ENCODE peak calls at places on chromosomes 12 and 14, in ten cellular contexts. One of them, this sample, is unnamed.
A peak's percentile ranks its signal among the peaks of the same experiment; 100 is the strongest.

GRCh38 chr14:100293497-100294212 is 12.6 kb downstream of the SLC25A29 start:
- DNase-seq in CD8-positive, alpha-beta memory T cell: peak; percentile 26
- DNase-seq in body of pancreas: no peak
- DNase-seq in uterus: peak; percentile 6
- DNase-seq in small intestine: no peak
- DNase-seq in ovary: no peak
- DNase-seq in effector memory CD4-positive, alpha-beta T cell: no peak
- DNase-seq in aorta: peak; percentile 63
- DNase-seq in sigmoid colon: no peak
- DNase-seq in mammary epithelial cell: no peak
- DNase-seq in this sample: no peak

GRCh38 chr12:30965613-30965985 is 39.1 kb downstream of the TSPAN11 start:
- DNase-seq in effector memory CD4-positive, alpha-beta T cell: no peak
- DNase-seq in CD8-positive, alpha-beta memory T cell: no peak
- DNase-seq in small intestine: no peak
- DNase-seq in sigmoid colon: no peak
- DNase-seq in ovary: no peak
- DNase-seq in aorta: peak; percentile 36
- DNase-seq in uterus: no peak
- DNase-seq in mammary epithelial cell: no peak
- DNase-seq in body of pancreas: peak; percentile 60
- DNase-seq in this sample: peak; percentile 45

GRCh38 chr12:84056-84455 is 17.5 kb downstream of the IQSEC3 start:
- DNase-seq in effector memory CD4-positive, alpha-beta T cell: no peak
- DNase-seq in small intestine: no peak
- DNase-seq in mammary epithelial cell: no peak
- DNase-seq in ovary: no peak
- DNase-seq in CD8-positive, alpha-beta memory T cell: no peak
- DNase-seq in aorta: no peak
- DNase-seq in body of pancreas: no peak
- DNase-seq in uterus: no peak
- DNase-seq in sigmoid colon: no peak
- DNase-seq in this sample: no peak

GRCh38 chr14:70905316-70905715 is 1.9 kb upstream of the PCNX1 start:
- DNase-seq in small intestine: no peak
- DNase-seq in sigmoid colon: no peak
- DNase-seq in uterus: no peak
- DNase-seq in ovary: peak; percentile 62
- DNase-seq in body of pancreas: peak; percentile 36
- DNase-seq in aorta: no peak
- DNase-seq in mammary epithelial cell: no peak
- DNase-seq in CD8-positive, alpha-beta memory T cell: no peak
- DNase-seq in effector memory CD4-positive, alpha-beta T cell: no peak
- DNase-seq in this sample: no peak

GRCh38 chr14:94392510-94392935 is 4.1 kb upstream of the SERPINA1 start:
- DNase-seq in body of pancreas: peak; percentile 18
- DNase-seq in small intestine: no peak
- DNase-seq in aorta: no peak
- DNase-seq in effector memory CD4-positive, alpha-beta T cell: no peak
- DNase-seq in mammary epithelial cell: peak; percentile 71
- DNase-seq in sigmoid colon: peak; percentile 67
- DNase-seq in CD8-positive, alpha-beta memory T cell: no peak
- DNase-seq in ovary: no peak
- DNase-seq in uterus: no peak
- DNase-seq in this sample: peak; percentile 2

GRCh38 chr14:99677231-99677891 is 6.7 kb upstream of the CYP46A1 start:
- DNase-seq in effector memory CD4-positive, alpha-beta T cell: no peak
- DNase-seq in aorta: no peak
- DNase-seq in CD8-positive, alpha-beta memory T cell: peak; percentile 31
- DNase-seq in sigmoid colon: no peak
- DNase-seq in body of pancreas: no peak
- DNase-seq in uterus: no peak
- DNase-seq in ovary: no peak
- DNase-seq in mammary epithelial cell: no peak
- DNase-seq in small intestine: no peak
- DNase-seq in this sample: no peak

GRCh38 chr12:56836317-56836716 is 73.2 kb downstream of the HSD17B6 start:
- DNase-seq in uterus: no peak
- DNase-seq in sigmoid colon: peak; percentile 74
- DNase-seq in ovary: peak; percentile 26
- DNase-seq in body of pancreas: no peak
- DNase-seq in mammary epithelial cell: peak; percentile 72
- DNase-seq in CD8-positive, alpha-beta memory T cell: no peak
- DNase-seq in small intestine: no peak
- DNase-seq in aorta: no peak
- DNase-seq in effector memory CD4-positive, alpha-beta T cell: no peak
- DNase-seq in this sample: peak; percentile 28

GRCh38 chr14:60650382-60650961 is 1.2 kb upstream of the SIX1 start:
- DNase-seq in body of pancreas: no peak
- DNase-seq in small intestine: no peak
- DNase-seq in uterus: no peak
- DNase-seq in ovary: no peak
- DNase-seq in effector memory CD4-positive, alpha-beta T cell: no peak
- DNase-seq in CD8-positive, alpha-beta memory T cell: no peak
- DNase-seq in mammary epithelial cell: no peak
- DNase-seq in sigmoid colon: no peak
- DNase-seq in aorta: no peak
- DNase-seq in this sample: peak; percentile 53

GRCh38 chr14:77561881-77562280 is 54.6 kb downstream of the SPTLC2 start:
- DNase-seq in uterus: no peak
- DNase-seq in ovary: no peak
- DNase-seq in sigmoid colon: no peak
- DNase-seq in effector memory CD4-positive, alpha-beta T cell: no peak
- DNase-seq in body of pancreas: no peak
- DNase-seq in CD8-positive, alpha-beta memory T cell: no peak
- DNase-seq in mammary epithelial cell: no peak
- DNase-seq in aorta: no peak
- DNase-seq in small intestine: no peak
- DNase-seq in this sample: no peak

GRCh38 chr14:22159049-22159448 is 430.0 kb downstream of the DAD1 start:
- DNase-seq in effector memory CD4-positive, alpha-beta T cell: no peak
- DNase-seq in sigmoid colon: no peak
- DNase-seq in mammary epithelial cell: peak; percentile 91
- DNase-seq in small intestine: peak; percentile 31
- DNase-seq in uterus: no peak
- DNase-seq in body of pancreas: no peak
- DNase-seq in aorta: no peak
- DNase-seq in ovary: no peak
- DNase-seq in CD8-positive, alpha-beta memory T cell: no peak
- DNase-seq in this sample: peak; percentile 71

GRCh38 chr14:72941286-72941985 is 15.2 kb downstream of the DCAF4 start:
- DNase-seq in body of pancreas: no peak
- DNase-seq in sigmoid colon: no peak
- DNase-seq in small intestine: no peak
- DNase-seq in effector memory CD4-positive, alpha-beta T cell: no peak
- DNase-seq in ovary: no peak
- DNase-seq in aorta: peak; percentile 13
- DNase-seq in CD8-positive, alpha-beta memory T cell: no peak
- DNase-seq in uterus: no peak
- DNase-seq in mammary epithelial cell: no peak
- DNase-seq in this sample: no peak

GRCh38 chr14:101859538-101859902 is 98.0 kb downstream of the PPP2R5C start:
- DNase-seq in small intestine: no peak
- DNase-seq in mammary epithelial cell: no peak
- DNase-seq in CD8-positive, alpha-beta memory T cell: no peak
- DNase-seq in sigmoid colon: no peak
- DNase-seq in aorta: no peak
- DNase-seq in ovary: no peak
- DNase-seq in uterus: no peak
- DNase-seq in body of pancreas: no peak
- DNase-seq in effector memory CD4-positive, alpha-beta T cell: no peak
- DNase-seq in this sample: no peak

GRCh38 chr14:42523656-42524055 is 917.0 kb downstream of the LRFN5 start:
- DNase-seq in small intestine: no peak
- DNase-seq in ovary: no peak
- DNase-seq in uterus: no peak
- DNase-seq in effector memory CD4-positive, alpha-beta T cell: no peak
- DNase-seq in sigmoid colon: no peak
- DNase-seq in aorta: no peak
- DNase-seq in CD8-positive, alpha-beta memory T cell: no peak
- DNase-seq in body of pancreas: no peak
- DNase-seq in mammary epithelial cell: no peak
- DNase-seq in this sample: no peak

GRCh38 chr14:100669011-100669412 is 57.7 kb upstream of the DLK1 start:
- DNase-seq in effector memory CD4-positive, alpha-beta T cell: no peak
- DNase-seq in small intestine: no peak
- DNase-seq in aorta: no peak
- DNase-seq in mammary epithelial cell: no peak
- DNase-seq in ovary: no peak
- DNase-seq in uterus: no peak
- DNase-seq in body of pancreas: no peak
- DNase-seq in CD8-positive, alpha-beta memory T cell: no peak
- DNase-seq in sigmoid colon: no peak
- DNase-seq in this sample: no peak

GRCh38 chr14:74504874-74505617 is 11.5 kb downstream of the ISCA2 start:
- DNase-seq in sigmoid colon: no peak
- DNase-seq in body of pancreas: no peak
- DNase-seq in small intestine: no peak
- DNase-seq in aorta: no peak
- DNase-seq in effector memory CD4-positive, alpha-beta T cell: no peak
- DNase-seq in mammary epithelial cell: no peak
- DNase-seq in uterus: no peak
- DNase-seq in ovary: no peak
- DNase-seq in CD8-positive, alpha-beta memory T cell: no peak
- DNase-seq in this sample: no peak

GRCh38 chr12:28963554-28963953 is 185.5 kb upstream of the FAR2 start:
- DNase-seq in small intestine: no peak
- DNase-seq in sigmoid colon: no peak
- DNase-seq in mammary epithelial cell: peak; percentile 54
- DNase-seq in body of pancreas: no peak
- DNase-seq in aorta: no peak
- DNase-seq in effector memory CD4-positive, alpha-beta T cell: no peak
- DNase-seq in CD8-positive, alpha-beta memory T cell: no peak
- DNase-seq in uterus: no peak
- DNase-seq in ovary: no peak
- DNase-seq in this sample: peak; percentile 95

GRCh38 chr12:131808744-131809371 is 19.3 kb upstream of the MMP17 start:
- DNase-seq in sigmoid colon: no peak
- DNase-seq in mammary epithelial cell: no peak
- DNase-seq in body of pancreas: no peak
- DNase-seq in small intestine: peak; percentile 13
- DNase-seq in ovary: no peak
- DNase-seq in aorta: no peak
- DNase-seq in effector memory CD4-positive, alpha-beta T cell: no peak
- DNase-seq in uterus: no peak
- DNase-seq in CD8-positive, alpha-beta memory T cell: peak; percentile 63
- DNase-seq in this sample: no peak

DNA sequence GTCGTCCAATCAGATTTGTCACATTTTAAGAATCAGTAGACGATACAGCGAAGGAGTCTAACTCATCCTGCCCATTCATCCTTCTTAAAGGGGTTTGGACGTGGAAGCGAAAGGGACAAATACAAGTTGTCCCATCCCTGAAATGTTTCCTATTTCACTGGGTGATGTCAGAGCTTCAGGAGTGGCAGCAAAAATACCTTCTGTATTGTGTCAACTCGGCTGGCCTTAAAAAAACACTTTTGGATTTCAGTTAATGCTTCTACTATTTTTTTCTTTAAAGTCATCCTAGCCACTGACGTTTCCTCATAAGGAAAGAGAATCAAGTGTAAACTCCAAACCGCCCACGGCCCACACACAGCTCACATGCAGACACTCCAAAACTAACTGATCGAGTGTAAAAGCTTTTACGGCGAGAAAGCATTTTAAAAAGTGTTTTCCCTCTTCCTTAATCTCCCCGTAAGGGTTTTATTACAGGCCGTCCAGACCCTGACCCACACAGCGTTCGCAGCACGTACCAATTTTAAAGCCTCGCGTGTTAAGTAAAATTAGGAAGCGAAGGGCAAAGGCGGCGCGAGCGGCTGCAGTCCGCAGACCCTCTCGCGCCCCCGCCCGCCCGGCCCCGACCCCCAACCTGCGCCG is 593 bp downstream of the CFL2 start:
- DNase-seq in CD8-positive, alpha-beta memory T cell: no peak
- DNase-seq in small intestine: peak; percentile 20
- DNase-seq in sigmoid colon: peak; percentile 79
- DNase-seq in mammary epithelial cell: peak; percentile 56
- DNase-seq in effector memory CD4-positive, alpha-beta T cell: no peak
- DNase-seq in body of pancreas: peak; percentile 52
- DNase-seq in uterus: peak; percentile 47
- DNase-seq in aorta: peak; percentile 79
- DNase-seq in ovary: peak; percentile 49
- DNase-seq in this sample: peak; percentile 68
- H3K4me1 ChIP-seq in CD8-positive, alpha-beta memory T cell: peaks cover 6% of the 10 kb centered on the region
- H3K4me1 ChIP-seq in small intestine: no peaks in the 10 kb centered on the region
- H3K4me1 ChIP-seq in sigmoid colon: peaks cover 47% of the 10 kb centered on the region
- H3K4me1 ChIP-seq in mammary epithelial cell: peaks cover 23% of the 10 kb centered on the region
- H3K4me1 ChIP-seq in effector memory CD4-positive, alpha-beta T cell: peaks cover 11% of the 10 kb centered on the region
- H3K4me1 ChIP-seq in body of pancreas: peaks cover 30% of the 10 kb centered on the region
- H3K4me1 ChIP-seq in uterus: no peaks in the 10 kb centered on the region
- H3K4me1 ChIP-seq in aorta: peaks cover 4% of the 10 kb centered on the region
- H3K4me1 ChIP-seq in ovary: peaks cover 5% of the 10 kb centered on the region
- H3K4me1 ChIP-seq in this sample: peaks cover 33% of the 10 kb centered on the region

GRCh38 chr12:6536894-6537579 is 2.7 kb downstream of the GAPDH start:
- DNase-seq in mammary epithelial cell: no peak
- DNase-seq in aorta: no peak
- DNase-seq in effector memory CD4-positive, alpha-beta T cell: no peak
- DNase-seq in sigmoid colon: peak; percentile 64
- DNase-seq in CD8-positive, alpha-beta memory T cell: no peak
- DNase-seq in uterus: no peak
- DNase-seq in body of pancreas: no peak
- DNase-seq in ovary: peak; percentile 42
- DNase-seq in small intestine: no peak
- DNase-seq in this sample: no peak
- H3K4me3 ChIP-seq in mammary epithelial cell: peak overlapping the region; percentile 92
- H3K4me3 ChIP-seq in aorta: no peak overlapping the region
- H3K4me3 ChIP-seq in effector memory CD4-positive, alpha-beta T cell: no peak overlapping the region
- H3K4me3 ChIP-seq in sigmoid colon: no peak overlapping the region
- H3K4me3 ChIP-seq in CD8-positive, alpha-beta memory T cell: no peak overlapping the region
- H3K4me3 ChIP-seq in uterus: no peak overlapping the region
- H3K4me3 ChIP-seq in body of pancreas: no peak overlapping the region
- H3K4me3 ChIP-seq in ovary: no peak overlapping the region
- H3K4me3 ChIP-seq in small intestine: no peak overlapping the region
- H3K4me3 ChIP-seq in this sample: peak overlapping the region; percentile 97

GRCh38 chr14:95478309-95478708 is 38.1 kb downstream of the SYNE3 start:
- DNase-seq in uterus: no peak
- DNase-seq in ovary: no peak
- DNase-seq in aorta: peak; percentile 62
- DNase-seq in small intestine: no peak
- DNase-seq in CD8-positive, alpha-beta memory T cell: no peak
- DNase-seq in mammary epithelial cell: no peak
- DNase-seq in body of pancreas: no peak
- DNase-seq in effector memory CD4-positive, alpha-beta T cell: no peak
- DNase-seq in sigmoid colon: no peak
- DNase-seq in this sample: no peak
- H3K4me1 ChIP-seq in uterus: no peaks in the 10 kb centered on the region
- H3K4me1 ChIP-seq in ovary: peaks cover 6% of the 10 kb centered on the region
- H3K4me1 ChIP-seq in aorta: no peaks in the 10 kb centered on the region
- H3K4me1 ChIP-seq in small intestine: peaks cover 3% of the 10 kb centered on the region
- H3K4me1 ChIP-seq in CD8-positive, alpha-beta memory T cell: peaks cover 17% of the 10 kb centered on the region
- H3K4me1 ChIP-seq in mammary epithelial cell: peaks cover 11% of the 10 kb centered on the region
- H3K4me1 ChIP-seq in body of pancreas: no peaks in the 10 kb centered on the region
- H3K4me1 ChIP-seq in effector memory CD4-positive, alpha-beta T cell: peaks cover 25% of the 10 kb centered on the region
- H3K4me1 ChIP-seq in sigmoid colon: peaks cover 21% of the 10 kb centered on the region
- H3K4me1 ChIP-seq in this sample: peaks cover 20% of the 10 kb centered on the region

DNA sequence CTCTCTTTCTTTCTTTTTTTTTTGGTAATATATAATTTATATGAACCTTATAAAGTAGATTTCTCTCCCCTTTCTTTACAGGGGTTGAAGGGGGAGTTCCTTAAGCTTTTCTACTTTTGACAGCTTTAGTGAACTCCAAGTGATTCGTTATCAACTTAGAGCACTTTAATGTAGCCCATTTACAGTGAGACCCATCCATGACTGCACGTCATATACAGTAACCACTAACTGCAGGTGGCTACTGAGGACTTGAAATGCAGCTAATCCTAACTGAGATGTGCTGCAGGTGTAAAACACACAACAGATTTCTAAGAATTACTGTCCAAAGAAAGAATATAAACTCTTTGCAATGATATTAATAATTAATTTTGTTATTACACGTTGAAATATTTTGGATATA is 585 bp downstream of the LRRIQ1 start:
- DNase-seq in mammary epithelial cell: no peak
- DNase-seq in ovary: no peak
- DNase-seq in CD8-positive, alpha-beta memory T cell: no peak
- DNase-seq in small intestine: no peak
- DNase-seq in sigmoid colon: no peak
- DNase-seq in body of pancreas: no peak
- DNase-seq in aorta: no peak
- DNase-seq in uterus: no peak
- DNase-seq in effector memory CD4-positive, alpha-beta T cell: no peak
- DNase-seq in this sample: no peak
- H3K4me3 ChIP-seq in mammary epithelial cell: peak overlapping the region; percentile 90
- H3K4me3 ChIP-seq in ovary: peak overlapping the region; percentile 44
- H3K4me3 ChIP-seq in CD8-positive, alpha-beta memory T cell: no peak overlapping the region
- H3K4me3 ChIP-seq in small intestine: no peak overlapping the region
- H3K4me3 ChIP-seq in sigmoid colon: peak overlapping the region; percentile 57
- H3K4me3 ChIP-seq in body of pancreas: peak overlapping the region; percentile 41
- H3K4me3 ChIP-seq in aorta: no peak overlapping the region
- H3K4me3 ChIP-seq in uterus: peak overlapping the region; percentile 37
- H3K4me3 ChIP-seq in effector memory CD4-positive, alpha-beta T cell: no peak overlapping the region
- H3K4me3 ChIP-seq in this sample: peak overlapping the region; percentile 93